ENCODE peak calls at places on chromosomes 12 and 14, in ten cellular contexts. K is NCI-H1105, B is GM12891, E is AG04450, J is foreskin fibroblast, X is GM04504, D is tibial nerve, C is HEK293T, U is RPMI7951, I is RCC 7860. V is an unnamed sample.

GRCh38 chr14:70754989-70755388 is 54.3 kb downstream of the MAP3K9 start:
- DNase-seq in K (no peak), B (no peak), E (no peak), J (peak), X (no peak), D (no peak), C (no peak), U (peak), I (peak), V (no peak)

GRCh38 chr12:118960161-118960560 is 21.2 kb upstream of the SRRM4 start:
- DNase-seq in K (no peak), B (no peak), E (no peak), J (no peak), X (no peak), D (no peak), C (no peak), U (no peak), I (no peak), V (no peak)

GRCh38 chr14:63470877-63471565 is 72.2 kb downstream of the PPP2R5E start:
- DNase-seq in K (no peak), B (no peak), E (peak), J (peak), X (peak), D (no peak), C (no peak), U (peak), I (peak), V (peak)

GRCh38 chr12:28759334-28759733 is 389.7 kb upstream of the FAR2 start:
- DNase-seq in K (no peak), B (no peak), E (no peak), J (peak), X (no peak), D (no peak), C (no peak), U (peak), I (no peak), V (no peak)

GRCh38 chr14:75264036-75264435 is 14.6 kb upstream of the FOS start:
- DNase-seq in K (no peak), B (no peak), E (no peak), J (no peak), X (no peak), D (no peak), C (no peak), U (no peak), I (no peak), V (no peak)

GRCh38 chr12:7021956-7022355 is 3.7 kb upstream of the LPCAT3 start:
- DNase-seq in K (no peak), B (no peak), E (no peak), J (peak), X (no peak), D (no peak), C (no peak), U (no peak), I (no peak), V (no peak)

GRCh38 chr12:80553316-80553715 is 109.3 kb downstream of the PTPRQ start:
- DNase-seq in K (no peak), B (no peak), E (peak), J (peak), X (peak), D (no peak), C (no peak), U (peak), I (peak), V (no peak)

GRCh38 chr12:77734489-77734888 is 96.2 kb upstream of the NAV3 start:
- DNase-seq in K (no peak), B (no peak), E (no peak), J (peak), X (peak), D (no peak), C (no peak), U (peak), I (no peak), V (peak)

GRCh38 chr12:112422531-112422930 is 3.8 kb downstream of the PTPN11 start:
- DNase-seq in K (no peak), B (no peak), E (no peak), J (peak), X (peak), D (peak), C (no peak), U (no peak), I (no peak), V (no peak)

GRCh38 chr12:2826721-2827515 is 7.9 kb downstream of the NRIP2 start:
- DNase-seq in K (no peak), B (no peak), E (no peak), J (no peak), X (no peak), D (no peak), C (no peak), U (no peak), I (no peak), V (no peak)

GRCh38 chr12:6377667-6377994 is 2.3 kb upstream of the SCNN1A start:
- DNase-seq in K (no peak), B (no peak), E (no peak), J (peak), X (no peak), D (no peak), C (no peak), U (no peak), I (no peak), V (no peak)

GRCh38 chr12:108712164-108712924 is 19.0 kb downstream of the CORO1C start:
- DNase-seq in K (no peak), B (no peak), E (no peak), J (no peak), X (no peak), D (no peak), C (no peak), U (no peak), I (no peak), V (no peak)

GRCh38 chr12:77179515-77179914 is 114.1 kb upstream of the E2F7 start:
- DNase-seq in K (no peak), B (no peak), E (no peak), J (no peak), X (no peak), D (no peak), C (no peak), U (no peak), I (no peak), V (no peak)

GRCh38 chr12:120229071-120229582 is 28.2 kb upstream of the RPLP0 start:
- DNase-seq in K (no peak), B (no peak), E (no peak), J (no peak), X (no peak), D (no peak), C (no peak), U (no peak), I (peak), V (no peak)

GRCh38 chr12:120925740-120926563 is 21.8 kb upstream of the SPPL3 start:
- DNase-seq in K (no peak), B (no peak), E (no peak), J (no peak), X (no peak), D (no peak), C (no peak), U (no peak), I (no peak), V (no peak)

GRCh38 chr14:65949711-65950516 is 536.3 kb upstream of the CCDC196 start:
- DNase-seq in K (peak), B (no peak), E (no peak), J (peak), X (no peak), D (no peak), C (peak), U (peak), I (peak), V (no peak)

GRCh38 chr12:28966049-28966778 is 182.9 kb upstream of the FAR2 start:
- DNase-seq in K (peak), B (no peak), E (no peak), J (no peak), X (no peak), D (no peak), C (no peak), U (peak), I (no peak), V (no peak)

GRCh38 chr12:31821484-31821883 is 92.7 kb upstream of the AMN1 start:
- DNase-seq in K (no peak), B (no peak), E (no peak), J (no peak), X (no peak), D (no peak), C (no peak), U (no peak), I (no peak), V (no peak)

GRCh38 chr12:2054091-2055018 is 1.6 kb downstream of the CACNA1C start:
- DNase-seq in K (peak), B (no peak), E (no peak), J (peak), X (no peak), D (no peak), C (no peak), U (no peak), I (no peak), V (peak)

GRCh38 chr14:73777420-73777819 is 63.2 kb upstream of the PNMA1 start:
- DNase-seq in K (no peak), B (no peak), E (no peak), J (no peak), X (no peak), D (no peak), C (no peak), U (no peak), I (no peak), V (no peak)

GRCh38 chr14:78790262-78790661 is 620.1 kb downstream of the NRXN3 start:
- DNase-seq in K (no peak), B (no peak), E (no peak), J (no peak), X (no peak), D (no peak), C (no peak), U (no peak), I (no peak), V (no peak)

GRCh38 chr12:115749071-115749470 is 528.4 kb downstream of the MED13L start:
- DNase-seq in K (no peak), B (no peak), E (no peak), J (peak), X (no peak), D (no peak), C (no peak), U (no peak), I (no peak), V (no peak)

GRCh38 chr12:71551529-71551928 is 111.9 kb downstream of the LGR5 start:
- DNase-seq in K (peak), B (no peak), E (no peak), J (peak), X (no peak), D (no peak), C (peak), U (no peak), I (no peak), V (peak)

GRCh38 chr14:104660597-104660996 is 28.8 kb upstream of the INF2 start:
- DNase-seq in K (no peak), B (peak), E (no peak), J (no peak), X (no peak), D (no peak), C (no peak), U (no peak), I (no peak), V (no peak)

GRCh38 chr14:92513204-92513965 is at the start of gene RIN3:
- DNase-seq in K (no peak), B (peak), E (peak), J (peak), X (no peak), D (no peak), C (peak), U (peak), I (peak), V (peak)

GRCh38 chr12:23536293-23536692 is 413.2 kb downstream of the SOX5 start:
- DNase-seq in K (no peak), B (no peak), E (no peak), J (no peak), X (no peak), D (no peak), C (no peak), U (no peak), I (no peak), V (no peak)

GRCh38 chr14:104573930-104574329 is 5.6 kb upstream of the C14orf180 start:
- DNase-seq in K (no peak), B (no peak), E (no peak), J (no peak), X (no peak), D (no peak), C (no peak), U (no peak), I (no peak), V (no peak)

GRCh38 chr12:58367041-58367440 is 425.7 kb downstream of the ATP23 start:
- DNase-seq in K (no peak), B (no peak), E (no peak), J (peak), X (no peak), D (no peak), C (no peak), U (peak), I (peak), V (no peak)

GRCh38 chr14:21097616-21098133 is 780 bp downstream of the ZNF219 start:
- DNase-seq in K (peak), B (no peak), E (no peak), J (no peak), X (no peak), D (no peak), C (no peak), U (no peak), I (no peak), V (no peak)

GRCh38 chr14:81727243-81727642 is 193.6 kb upstream of the SEL1L start:
- DNase-seq in K (peak), B (no peak), E (no peak), J (no peak), X (no peak), D (no peak), C (no peak), U (no peak), I (no peak), V (no peak)

GRCh38 chr12:21773263-21773741 is 1.2 kb downstream of the KCNJ8 start:
- DNase-seq in K (no peak), B (no peak), E (no peak), J (peak), X (no peak), D (no peak), C (peak), U (no peak), I (no peak), V (no peak)

GRCh38 chr12:108553799-108554198 is 7.2 kb downstream of the SART3 start:
- DNase-seq in K (no peak), B (no peak), E (no peak), J (no peak), X (no peak), D (no peak), C (no peak), U (no peak), I (no peak), V (no peak)

GRCh38 chr12:116508145-116509121 is 50.7 kb upstream of the MAP1LC3B2 start:
- DNase-seq in K (no peak), B (peak), E (no peak), J (peak), X (no peak), D (no peak), C (no peak), U (no peak), I (no peak), V (no peak)

GRCh38 chr12:91973813-91974212 is 171.8 kb downstream of the BTG1 start:
- DNase-seq in K (no peak), B (no peak), E (no peak), J (no peak), X (no peak), D (no peak), C (no peak), U (no peak), I (no peak), V (no peak)

GRCh38 chr12:68175566-68176033 is 16.1 kb upstream of the IFNG start:
- DNase-seq in K (no peak), B (peak), E (no peak), J (no peak), X (no peak), D (no peak), C (no peak), U (no peak), I (peak), V (no peak)

GRCh38 chr14:102776761-102777710 is at the start of gene TRAF3:
- DNase-seq in K (no peak), B (peak), E (no peak), J (peak), X (no peak), D (no peak), C (peak), U (peak), I (peak), V (peak)

GRCh38 chr14:19823765-19824164 is 20.2 kb downstream of the OR4N2 start:
- DNase-seq in K (no peak), B (no peak), E (no peak), J (no peak), X (peak), D (no peak), C (no peak), U (peak), I (no peak), V (peak)

GRCh38 chr12:79454338-79454777 is 236.4 kb downstream of the PAWR start:
- DNase-seq in K (no peak), B (no peak), E (peak), J (peak), X (no peak), D (no peak), C (no peak), U (peak), I (peak), V (no peak)

GRCh38 chr12:113082486-113083148 is 26.1 kb downstream of the DTX1 start:
- DNase-seq in K (no peak), B (no peak), E (no peak), J (no peak), X (no peak), D (no peak), C (no peak), U (no peak), I (no peak), V (no peak)